ENCODE peak calls at places on chromosome 19, in six cellular contexts. One of them, this sample, is unnamed.

GRCh38 chr19:37226248-37226647 is 8.2 kb downstream of the ZNF383 start:
- DNase-seq in lung: no peak
- DNase-seq in ascending aorta: no peak
- DNase-seq in K562: no peak
- DNase-seq in upper lobe of right lung: no peak
- DNase-seq in Peyer's patch: no peak
- DNase-seq in this sample: no peak

GRCh38 chr19:36245210-36246005 is 30.5 kb downstream of the ZNF146 start:
- DNase-seq in K562: no peak
- DNase-seq in ascending aorta: no peak
- DNase-seq in Peyer's patch: no peak
- DNase-seq in upper lobe of right lung: no peak
- DNase-seq in lung: no peak
- DNase-seq in this sample: no peak

GRCh38 chr19:5882421-5882968 is 12.2 kb upstream of the FUT5 start:
- DNase-seq in Peyer's patch: no peak
- DNase-seq in lung: no peak
- DNase-seq in ascending aorta: no peak
- DNase-seq in upper lobe of right lung: no peak
- DNase-seq in K562: no peak
- DNase-seq in this sample: no peak

GRCh38 chr19:54021932-54022331 is 30.5 kb downstream of the CACNG6 start:
- DNase-seq in K562: no peak
- DNase-seq in Peyer's patch: no peak
- DNase-seq in upper lobe of right lung: no peak
- DNase-seq in ascending aorta: no peak
- DNase-seq in lung: no peak
- DNase-seq in this sample: no peak

GRCh38 chr19:9128171-9128570 is 1.4 kb upstream of the OR7G3 start:
- DNase-seq in upper lobe of right lung: no peak
- DNase-seq in ascending aorta: no peak
- DNase-seq in Peyer's patch: no peak
- DNase-seq in K562: no peak
- DNase-seq in lung: no peak
- DNase-seq in this sample: no peak

GRCh38 chr19:6712231-6712630 is 8.2 kb downstream of the C3 start:
- DNase-seq in ascending aorta: no peak
- DNase-seq in Peyer's patch: no peak
- DNase-seq in upper lobe of right lung: no peak
- DNase-seq in K562: no peak
- DNase-seq in lung: no peak
- DNase-seq in this sample: no peak

GRCh38 chr19:47243364-47243775 is 12.4 kb upstream of the BBC3 start:
- DNase-seq in Peyer's patch: no peak
- DNase-seq in ascending aorta: no peak
- DNase-seq in upper lobe of right lung: no peak
- DNase-seq in lung: no peak
- DNase-seq in K562: no peak
- DNase-seq in this sample: no peak

GRCh38 chr19:18507727-18508440 is 14.0 kb downstream of the ELL start:
- DNase-seq in K562: no peak
- DNase-seq in ascending aorta: no peak
- DNase-seq in upper lobe of right lung: no peak
- DNase-seq in lung: no peak
- DNase-seq in Peyer's patch: peak; percentile 61
- DNase-seq in this sample: no peak

GRCh38 chr19:5447700-5448311 is 7.4 kb upstream of the ZNRF4 start:
- DNase-seq in lung: no peak
- DNase-seq in upper lobe of right lung: no peak
- DNase-seq in Peyer's patch: no peak
- DNase-seq in ascending aorta: no peak
- DNase-seq in K562: no peak
- DNase-seq in this sample: no peak

GRCh38 chr19:5271145-5271544 is 69.5 kb downstream of the PTPRS start:
- DNase-seq in lung: no peak
- DNase-seq in upper lobe of right lung: no peak
- DNase-seq in K562: no peak
- DNase-seq in ascending aorta: no peak
- DNase-seq in Peyer's patch: no peak
- DNase-seq in this sample: no peak

GRCh38 chr19:10701955-10702307 is 692 bp downstream of the QTRT1 start:
- DNase-seq in upper lobe of right lung: no peak
- DNase-seq in ascending aorta: no peak
- DNase-seq in K562: peak; percentile 68
- DNase-seq in Peyer's patch: peak; percentile 53
- DNase-seq in lung: no peak
- DNase-seq in this sample: no peak

GRCh38 chr19:5627395-5627904 is 4.6 kb downstream of the SAFB start:
- DNase-seq in upper lobe of right lung: peak; percentile 82
- DNase-seq in ascending aorta: peak; percentile 29
- DNase-seq in Peyer's patch: no peak
- DNase-seq in K562: peak; percentile 49
- DNase-seq in lung: peak; percentile 56
- DNase-seq in this sample: no peak

GRCh38 chr19:29040951-29041350 is 172.0 kb downstream of the UQCRFS1 start:
- DNase-seq in upper lobe of right lung: no peak
- DNase-seq in Peyer's patch: no peak
- DNase-seq in lung: no peak
- DNase-seq in ascending aorta: no peak
- DNase-seq in K562: no peak
- DNase-seq in this sample: no peak

GRCh38 chr19:45630463-45630862 is 8.7 kb downstream of the EML2 start:
- DNase-seq in lung: no peak
- DNase-seq in upper lobe of right lung: no peak
- DNase-seq in K562: no peak
- DNase-seq in Peyer's patch: no peak
- DNase-seq in ascending aorta: no peak
- DNase-seq in this sample: no peak

GRCh38 chr19:45637890-45638667 is 1.1 kb downstream of the EML2 start:
- DNase-seq in upper lobe of right lung: no peak
- DNase-seq in lung: no peak
- DNase-seq in ascending aorta: no peak
- DNase-seq in Peyer's patch: no peak
- DNase-seq in K562: no peak
- DNase-seq in this sample: no peak

GRCh38 chr19:6723108-6723618 is 2.7 kb upstream of the C3 start:
- DNase-seq in ascending aorta: no peak
- DNase-seq in lung: peak; percentile 82
- DNase-seq in upper lobe of right lung: peak; percentile 79
- DNase-seq in K562: no peak
- DNase-seq in Peyer's patch: no peak
- DNase-seq in this sample: no peak

GRCh38 chr19:5293607-5294089 is 47.0 kb downstream of the PTPRS start:
- DNase-seq in ascending aorta: no peak
- DNase-seq in Peyer's patch: no peak
- DNase-seq in lung: no peak
- DNase-seq in upper lobe of right lung: peak; percentile 73
- DNase-seq in K562: peak; percentile 48
- DNase-seq in this sample: no peak

GRCh38 chr19:29537601-29538000 is 11.8 kb downstream of the VSTM2B start:
- DNase-seq in lung: no peak
- DNase-seq in Peyer's patch: peak; percentile 21
- DNase-seq in upper lobe of right lung: peak; percentile 30
- DNase-seq in K562: no peak
- DNase-seq in ascending aorta: no peak
- DNase-seq in this sample: no peak

GRCh38 chr19:55173717-55174409 is 6.2 kb downstream of the SYT5 start:
- DNase-seq in K562: peak; percentile 91
- DNase-seq in Peyer's patch: peak; percentile 63
- DNase-seq in upper lobe of right lung: peak; percentile 74
- DNase-seq in ascending aorta: no peak
- DNase-seq in lung: no peak
- DNase-seq in this sample: no peak

GRCh38 chr19:18660051-18660910 is 23.2 kb upstream of the CRTC1 start:
- DNase-seq in K562: peak; percentile 70
- DNase-seq in Peyer's patch: no peak
- DNase-seq in upper lobe of right lung: peak; percentile 77
- DNase-seq in ascending aorta: peak; percentile 80
- DNase-seq in lung: peak; percentile 35
- DNase-seq in this sample: no peak

GRCh38 chr19:41428481-41428859 is 1.3 kb upstream of the B3GNT8 start:
- DNase-seq in lung: no peak
- DNase-seq in Peyer's patch: no peak
- DNase-seq in upper lobe of right lung: no peak
- DNase-seq in ascending aorta: no peak
- DNase-seq in K562: no peak
- DNase-seq in this sample: no peak

GRCh38 chr19:18478545-18479311 is 40.8 kb upstream of the ISYNA1 start:
- DNase-seq in ascending aorta: no peak
- DNase-seq in lung: peak; percentile 82
- DNase-seq in upper lobe of right lung: peak; percentile 82
- DNase-seq in Peyer's patch: no peak
- DNase-seq in K562: no peak
- DNase-seq in this sample: peak; percentile 40

GRCh38 chr19:16957151-16957662 is 68.4 kb downstream of the F2RL3 start:
- DNase-seq in ascending aorta: no peak
- DNase-seq in upper lobe of right lung: peak; percentile 78
- DNase-seq in lung: peak; percentile 48
- DNase-seq in Peyer's patch: no peak
- DNase-seq in K562: no peak
- DNase-seq in this sample: no peak

GRCh38 chr19:4358709-4359626 is 15.6 kb downstream of the MPND start:
- DNase-seq in lung: no peak
- DNase-seq in upper lobe of right lung: no peak
- DNase-seq in Peyer's patch: no peak
- DNase-seq in ascending aorta: no peak
- DNase-seq in K562: no peak
- DNase-seq in this sample: no peak

GRCh38 chr19:19686580-19686979 is 17.9 kb downstream of the ZNF101 start:
- DNase-seq in lung: no peak
- DNase-seq in upper lobe of right lung: no peak
- DNase-seq in Peyer's patch: no peak
- DNase-seq in K562: no peak
- DNase-seq in ascending aorta: no peak
- DNase-seq in this sample: no peak

GRCh38 chr19:46776927-46777911 is 11.2 kb downstream of the SLC1A5 start:
- DNase-seq in ascending aorta: no peak
- DNase-seq in Peyer's patch: peak; percentile 56
- DNase-seq in K562: peak; percentile 88
- DNase-seq in upper lobe of right lung: no peak
- DNase-seq in lung: no peak
- DNase-seq in this sample: no peak

GRCh38 chr19:52197964-52198363 is 8.1 kb downstream of the PPP2R1A start:
- DNase-seq in Peyer's patch: no peak
- DNase-seq in upper lobe of right lung: no peak
- DNase-seq in ascending aorta: no peak
- DNase-seq in lung: no peak
- DNase-seq in K562: no peak
- DNase-seq in this sample: no peak

GRCh38 chr19:52200044-52200443 is 10.2 kb downstream of the PPP2R1A start:
- DNase-seq in upper lobe of right lung: no peak
- DNase-seq in lung: no peak
- DNase-seq in K562: no peak
- DNase-seq in Peyer's patch: no peak
- DNase-seq in ascending aorta: peak; percentile 52
- DNase-seq in this sample: no peak

GRCh38 chr19:52196256-52196967 is 6.6 kb downstream of the PPP2R1A start:
- DNase-seq in K562: no peak
- DNase-seq in ascending aorta: no peak
- DNase-seq in Peyer's patch: no peak
- DNase-seq in lung: no peak
- DNase-seq in upper lobe of right lung: no peak
- DNase-seq in this sample: no peak

GRCh38 chr19:52198678-52199077 is 8.8 kb downstream of the PPP2R1A start:
- DNase-seq in K562: no peak
- DNase-seq in Peyer's patch: no peak
- DNase-seq in lung: no peak
- DNase-seq in ascending aorta: no peak
- DNase-seq in upper lobe of right lung: no peak
- DNase-seq in this sample: no peak
- H3K4me1 ChIP-seq in K562: no peaks in the 10 kb centered on the region
- H3K4me1 ChIP-seq in Peyer's patch: no peaks in the 10 kb centered on the region
- H3K4me1 ChIP-seq in lung: peaks cover 52% of the 10 kb centered on the region
- H3K4me1 ChIP-seq in ascending aorta: peaks cover 13% of the 10 kb centered on the region
- H3K4me1 ChIP-seq in upper lobe of right lung: peaks cover 12% of the 10 kb centered on the region
- H3K4me1 ChIP-seq in this sample: peaks cover 19% of the 10 kb centered on the region

GRCh38 chr19:32318884-32319520 is 26.4 kb upstream of the ZNF507 start:
- DNase-seq in ascending aorta: no peak
- DNase-seq in Peyer's patch: no peak
- DNase-seq in upper lobe of right lung: no peak
- DNase-seq in lung: no peak
- DNase-seq in K562: peak; percentile 42
- DNase-seq in this sample: no peak
- H3K4me3 ChIP-seq in ascending aorta: no peak overlapping the region
- H3K4me3 ChIP-seq in Peyer's patch: no peak overlapping the region
- H3K4me3 ChIP-seq in upper lobe of right lung: no peak overlapping the region
- H3K4me3 ChIP-seq in lung: no peak overlapping the region
- H3K4me3 ChIP-seq in K562: no peak overlapping the region
- H3K4me3 ChIP-seq in this sample: no peak overlapping the region

DNA sequence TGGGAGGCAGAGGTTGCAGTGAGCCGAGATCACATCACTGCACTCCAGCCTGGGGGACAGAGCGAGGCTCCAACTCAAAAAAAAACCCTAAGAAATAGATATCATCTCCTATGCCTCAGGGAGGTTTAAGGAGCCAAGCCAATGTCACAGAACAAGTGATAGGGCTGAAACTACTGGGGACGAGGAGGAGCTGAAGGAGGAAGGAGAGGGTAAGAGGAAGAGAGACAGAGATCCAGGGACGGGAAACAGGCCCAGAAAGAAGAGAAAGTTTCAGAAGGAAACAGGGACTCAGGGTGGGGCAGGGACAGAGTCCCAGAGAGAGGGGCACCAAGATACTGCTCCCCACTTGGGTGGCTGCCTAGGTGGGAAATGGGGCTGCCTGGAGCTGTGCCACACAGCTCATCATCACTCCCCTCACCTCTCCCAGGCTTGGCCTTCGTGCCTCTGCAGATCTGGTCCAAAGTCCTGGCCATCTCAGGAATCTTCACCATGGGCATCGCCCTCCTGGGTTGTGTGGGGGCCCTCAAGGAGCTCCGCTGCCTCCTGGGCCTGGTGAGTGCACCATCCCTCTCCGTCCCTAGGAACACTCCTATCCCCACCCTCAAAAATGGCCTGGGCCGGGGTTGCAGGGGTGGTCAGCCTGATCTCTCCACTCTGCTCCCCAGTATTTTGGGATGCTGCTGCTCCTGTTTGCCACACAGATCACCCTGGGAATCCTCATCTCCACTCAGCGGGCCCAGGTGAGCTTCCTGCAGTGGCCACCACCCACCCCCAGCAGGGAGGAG is 1.5 kb downstream of the CD37 start:
- DNase-seq in lung: no peak
- DNase-seq in K562: no peak
- DNase-seq in ascending aorta: no peak
- DNase-seq in Peyer's patch: no peak
- DNase-seq in upper lobe of right lung: peak; percentile 51
- DNase-seq in this sample: no peak
- H3K27ac ChIP-seq in lung: no peak overlapping the region
- H3K27ac ChIP-seq in K562: no peak overlapping the region
- H3K27ac ChIP-seq in ascending aorta: no peak overlapping the region
- H3K27ac ChIP-seq in Peyer's patch: no peak overlapping the region
- H3K27ac ChIP-seq in upper lobe of right lung: peak overlapping the region; percentile 73
- H3K27ac ChIP-seq in this sample: no peak overlapping the region

DNA sequence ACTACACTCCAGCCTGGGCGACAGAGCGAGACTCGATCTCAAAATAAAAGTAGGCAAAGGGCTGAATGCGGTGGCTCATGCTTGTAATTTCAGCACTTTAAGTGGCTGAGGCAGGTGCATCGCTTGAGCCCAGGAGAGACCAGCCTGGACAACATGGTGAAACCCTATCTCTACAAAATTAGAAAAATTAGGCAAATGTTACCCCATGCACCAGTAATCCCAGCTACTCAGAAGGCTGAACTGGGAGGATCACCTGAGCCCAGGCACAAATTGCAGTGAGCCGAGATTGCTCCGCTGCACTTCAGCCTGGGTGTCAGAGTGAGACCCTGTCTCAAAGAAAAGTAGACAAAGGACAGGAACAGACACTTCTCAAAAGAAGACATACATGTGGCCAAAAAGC is 9.9 kb upstream of the LGALS13 start:
- DNase-seq in Peyer's patch: no peak
- DNase-seq in upper lobe of right lung: no peak
- DNase-seq in K562: no peak
- DNase-seq in ascending aorta: no peak
- DNase-seq in lung: no peak
- DNase-seq in this sample: no peak
- H3K4me1 ChIP-seq in Peyer's patch: no peaks in the 10 kb centered on the region
- H3K4me1 ChIP-seq in upper lobe of right lung: no peaks in the 10 kb centered on the region
- H3K4me1 ChIP-seq in K562: no peaks in the 10 kb centered on the region
- H3K4me1 ChIP-seq in ascending aorta: no peaks in the 10 kb centered on the region
- H3K4me1 ChIP-seq in lung: no peaks in the 10 kb centered on the region
- H3K4me1 ChIP-seq in this sample: no peaks in the 10 kb centered on the region